ENCODE peak calls at places on chromosomes 5 and 9, in four cellular contexts. A, T, W and I are unnamed samples.

GRCh38 chr9:92954078-92954861 is 6.9 kb downstream of the FGD3 start:
- DNase-seq in A (peak; percentile 81), T (peak; percentile 84), W (no peak), I (no peak)

GRCh38 chr5:108881133-108881532 is 133.4 kb downstream of the FER start:
- DNase-seq in A (no peak), T (no peak), W (no peak), I (no peak)

GRCh38 chr5:116084231-116084630 is 594 bp upstream of the COMMD10 start:
- DNase-seq in A (peak; percentile 16), T (no peak), W (no peak), I (peak; percentile 6)

GRCh38 chr9:21802418-21803000 is at the start of gene MTAP:
- DNase-seq in A (peak; percentile 61), T (peak; percentile 97), W (peak; percentile 87), I (peak; percentile 93)

GRCh38 chr5:137114529-137114928 is 384.6 kb downstream of the SPOCK1 start:
- DNase-seq in A (no peak), T (no peak), W (no peak), I (no peak)

GRCh38 chr5:147453901-147454814 is 55.7 kb downstream of the DPYSL3 start:
- DNase-seq in A (peak; percentile 43), T (peak; percentile 89), W (peak; percentile 79), I (peak; percentile 69)

GRCh38 chr5:103522586-103522985 is 40.0 kb downstream of the NUDT12 start:
- DNase-seq in A (no peak), T (no peak), W (no peak), I (no peak)

GRCh38 chr5:67255881-67256280 is 59.3 kb upstream of the CD180 start:
- DNase-seq in A (no peak), T (no peak), W (no peak), I (no peak)

GRCh38 chr5:1781107-1781506 is 18.5 kb downstream of the MRPL36 start:
- DNase-seq in A (no peak), T (no peak), W (no peak), I (no peak)

GRCh38 chr5:160357861-160358411 is 12.5 kb downstream of the C1QTNF2 start:
- DNase-seq in A (no peak), T (no peak), W (no peak), I (no peak)

GRCh38 chr5:75681125-75681830 is 36.0 kb downstream of the POC5 start:
- DNase-seq in A (no peak), T (peak; percentile 37), W (no peak), I (peak; percentile 77)

GRCh38 chr9:36900136-36900855 is 133.8 kb downstream of the PAX5 start:
- DNase-seq in A (no peak), T (no peak), W (no peak), I (no peak)

GRCh38 chr5:108212775-108213346 is 169.0 kb downstream of the FBXL17 start:
- DNase-seq in A (no peak), T (no peak), W (no peak), I (no peak)

GRCh38 chr9:133135193-133135745 is 14.2 kb upstream of the RALGDS start:
- DNase-seq in A (peak; percentile 60), T (peak; percentile 89), W (no peak), I (no peak)

GRCh38 chr9:90290716-90291485 is 351.7 kb downstream of the DIRAS2 start:
- DNase-seq in A (no peak), T (no peak), W (no peak), I (no peak)

GRCh38 chr9:115225459-115226116 is 107.6 kb upstream of the TNC start:
- DNase-seq in A (no peak), T (no peak), W (no peak), I (peak; percentile 79)

GRCh38 chr5:56669534-56670483 is 145.5 kb upstream of the MAP3K1 start:
- DNase-seq in A (peak; percentile 25), T (peak; percentile 81), W (no peak), I (peak; percentile 83)

GRCh38 chr5:72065751-72066255 is 41.5 kb upstream of the MAP1B start:
- DNase-seq in A (no peak), T (peak; percentile 81), W (no peak), I (no peak)

GRCh38 chr5:35313296-35313695 is 83.0 kb upstream of the PRLR start:
- DNase-seq in A (no peak), T (no peak), W (no peak), I (no peak)

GRCh38 chr5:59236448-59236847 is 653.6 kb downstream of the RAB3C start:
- DNase-seq in A (no peak), T (no peak), W (no peak), I (no peak)

GRCh38 chr9:22976454-22976853 is 529.8 kb downstream of the DMRTA1 start:
- DNase-seq in A (no peak), T (no peak), W (no peak), I (no peak)

GRCh38 chr5:134503937-134504437 is 21.5 kb upstream of the JADE2 start:
- DNase-seq in A (no peak), T (no peak), W (no peak), I (no peak)

GRCh38 chr9:93669116-93669957 is 93.0 kb downstream of the PHF2 start:
- DNase-seq in A (no peak), T (no peak), W (no peak), I (no peak)

GRCh38 chr5:16612007-16612406 is 4.8 kb downstream of the RETREG1 start:
- DNase-seq in A (no peak), T (no peak), W (no peak), I (no peak)

GRCh38 chr5:134138416-134139376 is 24.2 kb downstream of the TCF7 start:
- DNase-seq in A (peak; percentile 16), T (no peak), W (no peak), I (no peak)